ENCODE peak calls at places on chromosomes 5 and 9, in eight cellular contexts. H is GM18507; M is heart left ventricle; E is islet precursor cell; G is stimulated activated CD4-positive, alpha-beta T cell treated with anti-CD3 and anti-CD28 coated beads, Interleukin-4, amount 100 ng/mL, for 24 hours; V is cardiac septum; N is activated T-helper 1 cell treated with Interleukin-2 at 50 U/mL for 16 hours; X is lower leg skin. D is an unnamed sample.

GRCh38 chr9:13113751-13114150 is 165.7 kb downstream of the MPDZ start:
- DNase-seq in H (no peak), M (no peak), E (no peak), G (no peak), V (no peak), N (no peak), X (no peak), D (no peak)

GRCh38 chr9:92158097-92158601 is 42.9 kb upstream of the SPTLC1 start:
- DNase-seq in H (no peak), M (no peak), E (peak), G (no peak), V (no peak), N (no peak), X (peak), D (no peak)

GRCh38 chr9:78971505-78971904 is 600.3 kb upstream of the TLE4 start:
- DNase-seq in H (no peak), M (no peak), E (no peak), G (no peak), V (no peak), N (no peak), X (no peak), D (no peak)

GRCh38 chr9:132973713-132974112 is 4.8 kb upstream of the GFI1B start:
- DNase-seq in H (no peak), M (no peak), E (no peak), G (no peak), V (no peak), N (no peak), X (no peak), D (no peak)

GRCh38 chr5:31585519-31586270 is 53.2 kb upstream of the PDZD2 start:
- DNase-seq in H (no peak), M (no peak), E (no peak), G (no peak), V (no peak), N (no peak), X (no peak), D (no peak)

GRCh38 chr9:4490705-4491620 is 695 bp downstream of the SLC1A1 start:
- DNase-seq in H (no peak), M (peak), E (no peak), G (no peak), V (no peak), N (no peak), X (no peak), D (peak)

GRCh38 chr5:61069150-61069549 is 93.1 kb downstream of the SMIM15 start:
- DNase-seq in H (no peak), M (no peak), E (no peak), G (no peak), V (no peak), N (no peak), X (no peak), D (no peak)

GRCh38 chr5:6188344-6188743 is 190.0 kb downstream of the MED10 start:
- DNase-seq in H (peak), M (no peak), E (no peak), G (no peak), V (no peak), N (no peak), X (no peak), D (peak)

GRCh38 chr9:81476808-81477207 is 212.5 kb downstream of the TLE1 start:
- DNase-seq in H (no peak), M (no peak), E (no peak), G (no peak), V (no peak), N (no peak), X (no peak), D (no peak)

GRCh38 chr9:125694478-125694877 is 12.5 kb downstream of the MAPKAP1 start:
- DNase-seq in H (no peak), M (no peak), E (peak), G (no peak), V (no peak), N (no peak), X (no peak), D (no peak)

GRCh38 chr9:118595719-118596305 is 773.4 kb downstream of the BRINP1 start:
- DNase-seq in H (no peak), M (no peak), E (peak), G (no peak), V (no peak), N (no peak), X (no peak), D (no peak)

GRCh38 chr9:134231330-134231745 is 67.0 kb upstream of the RNU6ATAC start:
- DNase-seq in H (no peak), M (no peak), E (no peak), G (no peak), V (no peak), N (no peak), X (no peak), D (no peak)

GRCh38 chr5:36136581-36136980 is 15.1 kb downstream of the LMBRD2 start:
- DNase-seq in H (no peak), M (no peak), E (no peak), G (no peak), V (no peak), N (no peak), X (no peak), D (no peak)

GRCh38 chr9:38482918-38483592 is 58.8 kb upstream of the IGFBPL1 start:
- DNase-seq in H (no peak), M (no peak), E (no peak), G (no peak), V (no peak), N (no peak), X (no peak), D (no peak)

GRCh38 chr9:68610016-68610415 is 69.3 kb upstream of the TMEM252 start:
- DNase-seq in H (no peak), M (no peak), E (no peak), G (no peak), V (no peak), N (no peak), X (no peak), D (no peak)

GRCh38 chr5:80871541-80871961 is 88.6 kb upstream of the RASGRF2 start:
- DNase-seq in H (no peak), M (no peak), E (peak), G (peak), V (no peak), N (no peak), X (no peak), D (no peak)

GRCh38 chr5:128213340-128213739 is 129.8 kb downstream of the SLC12A2 start:
- DNase-seq in H (no peak), M (peak), E (peak), G (peak), V (no peak), N (no peak), X (no peak), D (no peak)

GRCh38 chr5:65970481-65971367 is 44.3 kb downstream of the ERBIN start:
- DNase-seq in H (no peak), M (no peak), E (no peak), G (no peak), V (no peak), N (no peak), X (no peak), D (no peak)

D was measured in GM12892.